ENCODE peak calls at places on chromosomes 4 and X, in four cellular contexts. S is K562, E is HepG2, N is GM12878. K is an unnamed sample.
A peak's percentile ranks its signal among the peaks of the same experiment; 100 is the strongest.

GRCh38 chr4:153432971-153433752 is 33.0 kb upstream of the TMEM131L start:
- DNase-seq in E (peak; percentile 79), S (peak; percentile 50), N (peak; percentile 99), K (peak; percentile 59)

GRCh38 chrX:49862093-49862492 is 17.2 kb upstream of the USP27X start:
- DNase-seq in N (no peak), E (peak; percentile 59), S (peak; percentile 19), K (no peak)

GRCh38 chr4:2886622-2887021 is 43.0 kb downstream of the ADD1 start:
- DNase-seq in S (no peak), N (no peak), E (no peak), K (no peak)

GRCh38 chr4:61583696-61584095 is 383.6 kb downstream of the ADGRL3 start:
- DNase-seq in N (no peak), E (no peak), S (no peak), K (no peak)

GRCh38 chr4:98568896-98569663 is 89.3 kb downstream of the TSPAN5 start:
- DNase-seq in N (no peak), S (no peak), E (no peak), K (no peak)

GRCh38 chr4:74504212-74504611 is 59.3 kb downstream of the AREG start:
- DNase-seq in E (no peak), N (no peak), S (no peak), K (no peak)

GRCh38 chr4:110195561-110196205 is 2.7 kb downstream of the ELOVL6 start:
- DNase-seq in S (no peak), N (no peak), E (no peak), K (peak; percentile 17)

GRCh38 chrX:39983715-39984114 is 114.0 kb downstream of the BCOR start:
- DNase-seq in E (no peak), N (no peak), S (no peak), K (no peak)

GRCh38 chr4:155809835-155810234 is 51.0 kb downstream of the GUCY1B1 start:
- DNase-seq in E (peak; percentile 64), N (peak; percentile 55), S (peak; percentile 10), K (peak; percentile 58)

GRCh38 chr4:7239844-7240243 is 47.5 kb downstream of the SORCS2 start:
- DNase-seq in N (no peak), S (no peak), E (no peak), K (no peak)

GRCh38 chr4:5863461-5864113 is 29.3 kb downstream of the CRMP1 start:
- DNase-seq in N (no peak), E (no peak), S (no peak), K (no peak)
- TF ChIP-seq SP1 in N (no peak), E (no peak), S (no peak), K (no peak)

GRCh38 chrX:124263743-124264142 is 68.7 kb upstream of the TEX13D start:
- DNase-seq in S (no peak), E (no peak), N (no peak), K (no peak)

GRCh38 chrX:124266325-124267087 is 66.0 kb upstream of the TEX13D start:
- DNase-seq in E (no peak), N (no peak), S (no peak), K (no peak)

DNA sequence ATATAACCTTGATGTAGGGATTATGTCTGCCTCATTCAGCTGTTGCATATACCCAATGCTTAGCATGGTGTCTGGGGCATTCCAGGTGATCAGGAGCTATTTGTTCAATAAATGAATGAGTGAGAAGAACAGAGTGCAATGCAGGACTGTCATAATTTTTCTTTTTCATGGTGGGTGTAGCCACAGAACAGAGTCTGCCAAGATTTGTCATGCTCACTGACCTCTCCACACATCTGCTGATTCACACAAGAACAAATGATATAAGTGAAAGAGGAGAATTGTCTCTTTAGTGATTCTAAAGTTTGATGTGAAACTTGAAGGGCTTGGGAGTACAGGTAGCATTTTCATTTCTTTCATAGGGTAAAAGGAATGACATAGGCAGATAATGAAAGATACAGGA is 64.4 kb upstream of the TEX13D start:
- DNase-seq in S (no peak), N (no peak), E (no peak), K (no peak)
- TF ChIP-seq FOXM1 in S (no peak), N (no peak), E (no peak), K (no peak)

GRCh38 chrX:70422886-70423336 is at the start of gene GDPD2:
- DNase-seq in N (no peak), E (peak; percentile 50), S (no peak), K (peak; percentile 28)
- TF ChIP-seq SP1 in N (no peak), E (no peak), S (no peak), K (no peak)

DNA sequence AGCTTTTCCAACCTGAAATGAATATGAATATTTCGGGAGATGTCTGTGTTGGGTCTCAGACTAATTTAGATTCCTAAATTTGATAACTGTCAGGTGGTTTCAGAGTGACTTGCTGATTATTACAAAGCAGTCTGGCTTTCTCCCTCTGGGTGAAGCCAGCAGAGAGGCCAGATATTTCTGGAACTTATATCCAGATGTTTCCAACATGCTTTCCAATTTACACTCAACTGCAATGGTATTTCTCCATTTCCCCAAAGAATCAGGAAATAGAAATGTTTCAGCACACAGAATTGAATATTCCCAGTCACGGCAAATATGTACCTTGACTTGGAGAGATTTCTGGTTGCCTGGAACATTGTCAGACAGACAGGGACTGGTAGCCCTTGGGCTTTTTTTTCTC is 48.5 kb upstream of the EGFL6 start:
- DNase-seq in S (no peak), N (no peak), E (no peak), K (no peak)
- TF ChIP-seq FOXM1 in S (no peak), N (no peak), E (no peak), K (no peak)

GRCh38 chr4:38563703-38564490 is 100.1 kb upstream of the KLF3 start:
- DNase-seq in E (no peak), S (no peak), N (no peak), K (no peak)
- TF ChIP-seq SP1 in E (no peak), S (no peak), N (no peak), K (no peak)

GRCh38 chrX:3226087-3226486 is 120.4 kb downstream of the MXRA5 start:
- DNase-seq in N (no peak), S (no peak), E (no peak), K (no peak)
- TF ChIP-seq FOXM1 in N (no peak), S (no peak), E (no peak), K (no peak)

DNA sequence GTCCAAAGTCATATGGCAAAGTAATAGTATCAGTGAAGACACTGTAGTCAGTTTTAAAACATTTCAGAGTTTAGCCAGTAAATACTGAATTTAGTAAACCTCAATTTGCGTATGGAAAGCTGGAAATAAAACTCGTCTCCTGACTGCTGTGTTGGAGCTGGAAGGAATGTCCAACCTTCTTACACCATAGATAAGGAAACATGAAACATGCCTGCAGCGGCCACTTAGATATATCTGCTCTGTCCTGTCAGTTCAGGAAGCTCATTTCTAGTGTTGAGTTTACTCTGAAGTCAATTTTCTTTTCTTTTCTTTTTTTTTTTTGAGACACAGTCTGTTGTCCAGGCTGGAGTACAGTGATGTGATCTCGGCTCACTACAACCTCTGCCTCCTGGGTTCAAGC is 21.2 kb downstream of the ARHGAP10 start:
- DNase-seq in E (no peak), N (no peak), S (no peak), K (no peak)
- TF ChIP-seq SP1 in E (no peak), N (no peak), S (no peak), K (no peak)

K was measured in HEK293T.